ENCODE peak calls at places on chromosomes 1 and 21, in four cellular contexts. One of them, this sample, is unnamed.

GRCh38 chr21:45853703-45854342 is 127.7 kb upstream of the COL6A1 start:
- DNase-seq in HL-60: no peak
- DNase-seq in GM12878: no peak
- DNase-seq in K562: no peak
- DNase-seq in this sample: no peak

GRCh38 chr1:2314803-2315710 is 76.3 kb downstream of the MORN1 start:
- DNase-seq in HL-60: no peak
- DNase-seq in GM12878: no peak
- DNase-seq in K562: peak
- DNase-seq in this sample: peak

GRCh38 chr21:32768530-32768929 is 3.0 kb downstream of the PAXBP1 start:
- DNase-seq in HL-60: no peak
- DNase-seq in GM12878: no peak
- DNase-seq in K562: no peak
- DNase-seq in this sample: no peak

GRCh38 chr1:46406881-46407608 is 12.9 kb downstream of the FAAH start:
- DNase-seq in HL-60: no peak
- DNase-seq in GM12878: no peak
- DNase-seq in K562: no peak
- DNase-seq in this sample: no peak

GRCh38 chr1:157399984-157400382 is 152.3 kb downstream of the FCRL5 start:
- DNase-seq in HL-60: peak
- DNase-seq in GM12878: no peak
- DNase-seq in K562: peak
- DNase-seq in this sample: no peak

GRCh38 chr1:112296908-112297307 is 99.1 kb upstream of the CTTNBP2NL start:
- DNase-seq in HL-60: no peak
- DNase-seq in GM12878: no peak
- DNase-seq in K562: no peak
- DNase-seq in this sample: no peak

GRCh38 chr1:227947425-227947677 is 381 bp downstream of the WNT9A start:
- DNase-seq in HL-60: no peak
- DNase-seq in GM12878: no peak
- DNase-seq in K562: no peak
- DNase-seq in this sample: no peak

GRCh38 chr21:43937898-43938309 is 72.9 kb downstream of the AGPAT3 start:
- DNase-seq in HL-60: peak
- DNase-seq in GM12878: peak
- DNase-seq in K562: no peak
- DNase-seq in this sample: peak

GRCh38 chr1:246748867-246749266 is 24.7 kb downstream of the SCCPDH start:
- DNase-seq in HL-60: peak
- DNase-seq in GM12878: no peak
- DNase-seq in K562: peak
- DNase-seq in this sample: no peak

GRCh38 chr1:112894010-112894292 is 62.0 kb downstream of the SLC16A1 start:
- DNase-seq in HL-60: no peak
- DNase-seq in GM12878: no peak
- DNase-seq in K562: no peak
- DNase-seq in this sample: no peak

GRCh38 chr1:204190212-204191211 is 5.8 kb downstream of the KISS1 start:
- DNase-seq in HL-60: peak
- DNase-seq in GM12878: no peak
- DNase-seq in K562: peak
- DNase-seq in this sample: no peak

GRCh38 chr1:230863449-230863848 is 4.9 kb downstream of the C1orf198 start:
- DNase-seq in HL-60: peak
- DNase-seq in GM12878: no peak
- DNase-seq in K562: no peak
- DNase-seq in this sample: no peak

GRCh38 chr1:38117444-38117887 is 70.9 kb upstream of the POU3F1 start:
- DNase-seq in HL-60: no peak
- DNase-seq in GM12878: no peak
- DNase-seq in K562: no peak
- DNase-seq in this sample: no peak

GRCh38 chr1:30043731-30044408 is 679.5 kb downstream of the MATN1 start:
- DNase-seq in HL-60: no peak
- DNase-seq in GM12878: no peak
- DNase-seq in K562: no peak
- DNase-seq in this sample: no peak

GRCh38 chr1:28582248-28582615 is 9.8 kb upstream of the RAB42 start:
- DNase-seq in HL-60: no peak
- DNase-seq in GM12878: no peak
- DNase-seq in K562: no peak
- DNase-seq in this sample: no peak

GRCh38 chr1:155244368-155245162 is 10.7 kb downstream of the ENTREP3 start:
- DNase-seq in HL-60: peak
- DNase-seq in GM12878: peak
- DNase-seq in K562: peak
- DNase-seq in this sample: peak

GRCh38 chr1:110684476-110684875 is 9.7 kb upstream of the KCNA3 start:
- DNase-seq in HL-60: no peak
- DNase-seq in GM12878: no peak
- DNase-seq in K562: no peak
- DNase-seq in this sample: no peak

GRCh38 chr21:31557956-31558838 is 101.3 kb upstream of the SOD1 start:
- DNase-seq in HL-60: no peak
- DNase-seq in GM12878: no peak
- DNase-seq in K562: no peak
- DNase-seq in this sample: no peak

GRCh38 chr1:171867231-171867630 is 25.9 kb downstream of the DNM3 start:
- DNase-seq in HL-60: no peak
- DNase-seq in GM12878: no peak
- DNase-seq in K562: no peak
- DNase-seq in this sample: no peak

GRCh38 chr1:183276386-183276785 is 90.3 kb downstream of the LAMC2 start:
- DNase-seq in HL-60: no peak
- DNase-seq in GM12878: no peak
- DNase-seq in K562: no peak
- DNase-seq in this sample: no peak

GRCh38 chr1:145785481-145785880 is 38.4 kb downstream of the RNF115 start:
- DNase-seq in HL-60: no peak
- DNase-seq in GM12878: no peak
- DNase-seq in K562: no peak
- DNase-seq in this sample: no peak

GRCh38 chr1:2375246-2375922 is 16.0 kb downstream of the MORN1 start:
- DNase-seq in HL-60: no peak
- DNase-seq in GM12878: no peak
- DNase-seq in K562: no peak
- DNase-seq in this sample: no peak

GRCh38 chr21:46404306-46404705 is 54.4 kb upstream of the DIP2A start:
- DNase-seq in HL-60: no peak
- DNase-seq in GM12878: no peak
- DNase-seq in K562: no peak
- DNase-seq in this sample: no peak

GRCh38 chr1:150545486-150546032 is 3.6 kb upstream of the ADAMTSL4 start:
- DNase-seq in HL-60: no peak
- DNase-seq in GM12878: no peak
- DNase-seq in K562: peak
- DNase-seq in this sample: no peak

GRCh38 chr1:113660053-113660452 is 99.2 kb downstream of the PHTF1 start:
- DNase-seq in HL-60: no peak
- DNase-seq in GM12878: no peak
- DNase-seq in K562: peak
- DNase-seq in this sample: no peak

GRCh38 chr1:149986486-149987296 is 23.8 kb downstream of the OTUD7B start:
- DNase-seq in HL-60: no peak
- DNase-seq in GM12878: no peak
- DNase-seq in K562: no peak
- DNase-seq in this sample: no peak

GRCh38 chr1:9322845-9323244 is 30.2 kb downstream of the SPSB1 start:
- DNase-seq in HL-60: no peak
- DNase-seq in GM12878: no peak
- DNase-seq in K562: peak
- DNase-seq in this sample: no peak

GRCh38 chr1:34929497-34929852 is at the start of gene DLGAP3:
- DNase-seq in HL-60: no peak
- DNase-seq in GM12878: no peak
- DNase-seq in K562: peak
- DNase-seq in this sample: no peak

GRCh38 chr21:39924577-39925308 is 57.5 kb downstream of the PCP4 start:
- DNase-seq in HL-60: no peak
- DNase-seq in GM12878: no peak
- DNase-seq in K562: peak
- DNase-seq in this sample: no peak

GRCh38 chr21:14863745-14864210 is 201.0 kb downstream of the NRIP1 start:
- DNase-seq in HL-60: peak
- DNase-seq in GM12878: no peak
- DNase-seq in K562: peak
- DNase-seq in this sample: no peak

GRCh38 chr1:247110627-247111258 is 6.6 kb upstream of the ZNF669 start:
- DNase-seq in HL-60: no peak
- DNase-seq in GM12878: no peak
- DNase-seq in K562: peak
- DNase-seq in this sample: no peak

GRCh38 chr1:153460551-153460950 is at the start of gene S100A7:
- DNase-seq in HL-60: no peak
- DNase-seq in GM12878: no peak
- DNase-seq in K562: no peak
- DNase-seq in this sample: no peak

GRCh38 chr1:100799548-100799947 is 80.0 kb downstream of the VCAM1 start:
- DNase-seq in HL-60: no peak
- DNase-seq in GM12878: no peak
- DNase-seq in K562: no peak
- DNase-seq in this sample: no peak

GRCh38 chr21:15084668-15085067 is 19.9 kb upstream of the NRIP1 start:
- DNase-seq in HL-60: no peak
- DNase-seq in GM12878: no peak
- DNase-seq in K562: no peak
- DNase-seq in this sample: no peak

GRCh38 chr1:232174306-232174705 is 455.6 kb downstream of the SIPA1L2 start:
- DNase-seq in HL-60: peak
- DNase-seq in GM12878: no peak
- DNase-seq in K562: no peak
- DNase-seq in this sample: no peak

GRCh38 chr1:220241072-220241663 is 31.1 kb downstream of the RAB3GAP2 start:
- DNase-seq in HL-60: no peak
- DNase-seq in GM12878: no peak
- DNase-seq in K562: no peak
- DNase-seq in this sample: no peak
- TF ChIP-seq SPI1 in HL-60: no peak
- TF ChIP-seq SPI1 in GM12878: no peak
- TF ChIP-seq SPI1 in K562: no peak
- TF ChIP-seq SPI1 in this sample: no peak

DNA sequence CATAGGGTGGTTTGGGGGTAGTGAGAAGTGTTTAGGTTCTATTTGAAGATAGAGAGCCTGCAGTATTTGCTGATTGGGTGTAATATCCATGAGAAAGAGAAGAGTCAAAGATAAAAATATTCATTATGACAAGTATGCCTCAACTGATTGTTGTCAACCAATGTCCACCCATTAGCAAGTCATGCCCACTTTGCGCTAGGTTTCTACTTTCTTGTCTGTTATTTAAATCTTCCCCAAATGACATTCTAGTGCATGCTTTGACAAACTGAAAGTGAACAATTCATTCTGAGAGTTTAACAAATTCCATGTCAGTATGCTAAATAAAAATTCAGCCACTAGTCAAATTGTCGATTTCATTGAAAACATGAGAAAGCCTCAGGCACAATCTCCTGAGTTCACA is 3.7 kb upstream of the XCL1 start:
- DNase-seq in HL-60: no peak
- DNase-seq in GM12878: no peak
- DNase-seq in K562: no peak
- DNase-seq in this sample: no peak
- TF ChIP-seq SPI1 in HL-60: no peak
- TF ChIP-seq SPI1 in GM12878: no peak
- TF ChIP-seq SPI1 in K562: no peak
- TF ChIP-seq SPI1 in this sample: no peak

GRCh38 chr1:7698666-7699065 is 72.4 kb upstream of the VAMP3 start:
- DNase-seq in HL-60: no peak
- DNase-seq in GM12878: no peak
- DNase-seq in K562: no peak
- DNase-seq in this sample: no peak
- TF ChIP-seq SPI1 in HL-60: no peak
- TF ChIP-seq SPI1 in GM12878: no peak
- TF ChIP-seq SPI1 in K562: no peak
- TF ChIP-seq SPI1 in this sample: no peak

DNA sequence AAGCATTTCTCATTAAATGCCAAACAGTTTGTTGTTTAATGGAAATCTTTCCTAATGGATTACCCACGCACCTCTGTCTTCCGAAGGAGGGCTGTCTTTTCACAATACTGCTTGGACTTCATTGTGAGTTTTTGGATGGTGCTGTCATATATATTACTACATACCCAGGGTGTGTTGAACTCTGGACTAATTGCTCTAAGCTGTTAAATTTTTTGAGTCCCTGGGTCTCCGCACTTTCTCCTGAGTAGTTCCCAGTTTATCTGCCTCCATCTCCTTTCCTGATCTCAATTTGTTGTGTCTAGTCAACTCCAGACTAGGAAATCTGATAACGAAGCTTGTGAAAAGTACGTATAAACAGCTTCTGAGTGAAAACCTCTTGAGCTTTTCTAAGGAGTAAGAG is 211.1 kb downstream of the ROR1 start:
- DNase-seq in HL-60: no peak
- DNase-seq in GM12878: no peak
- DNase-seq in K562: no peak
- DNase-seq in this sample: no peak
- TF ChIP-seq SPI1 in HL-60: no peak
- TF ChIP-seq SPI1 in GM12878: no peak
- TF ChIP-seq SPI1 in K562: no peak
- TF ChIP-seq SPI1 in this sample: no peak

GRCh38 chr1:1219341-1219740 is 5.4 kb upstream of the TNFRSF4 start:
- DNase-seq in HL-60: no peak
- DNase-seq in GM12878: no peak
- DNase-seq in K562: no peak
- DNase-seq in this sample: no peak
- TF ChIP-seq SPI1 in HL-60: no peak
- TF ChIP-seq SPI1 in GM12878: no peak
- TF ChIP-seq SPI1 in K562: no peak
- TF ChIP-seq SPI1 in this sample: no peak